ENCODE peak calls at places on chromosomes 11 and 22, in six cellular contexts. M is HuH-7.5; Y is activated effector memory CD4-positive, alpha-beta T cell treated with Interleukin-2 at 50 U/mL for 16 hours; P is ovary; G is fibroblast of mammary gland; T is WTC11. V is an unnamed sample.

GRCh38 chr22:25688627-25689026 is 53.4 kb upstream of the MYO18B start:
- DNase-seq in M (no peak), Y (no peak), P (no peak), G (no peak), T (no peak), V (no peak)

GRCh38 chr11:80726236-80726635 is 1285.4 kb upstream of the TENM4 start:
- DNase-seq in M (no peak), Y (no peak), P (no peak), G (no peak), T (no peak), V (no peak)

GRCh38 chr11:45918331-45918941 is 759 bp upstream of the PEX16 start:
- DNase-seq in M (peak), Y (peak), P (peak), G (peak), T (peak), V (peak)

GRCh38 chr11:44133335-44133946 is 38.0 kb downstream of the EXT2 start:
- DNase-seq in M (no peak), Y (no peak), P (no peak), G (peak), T (no peak), V (no peak)

GRCh38 chr11:111663820-111664219 is 61.6 kb downstream of the SIK2 start:
- DNase-seq in M (no peak), Y (no peak), P (no peak), G (peak), T (no peak), V (no peak)

GRCh38 chr11:57778318-57779037 is 16.9 kb downstream of the CTNND1 start:
- DNase-seq in M (peak), Y (no peak), P (peak), G (peak), T (peak), V (no peak)

GRCh38 chr22:36457688-36458450 is 23.6 kb downstream of the TXN2 start:
- DNase-seq in M (no peak), Y (no peak), P (no peak), G (peak), T (no peak), V (no peak)

GRCh38 chr11:58286249-58286648 is 18.2 kb upstream of the OR10W1 start:
- DNase-seq in M (peak), Y (no peak), P (no peak), G (peak), T (no peak), V (no peak)

GRCh38 chr11:79414644-79415317 is 26.0 kb downstream of the TENM4 start:
- DNase-seq in M (no peak), Y (no peak), P (peak), G (peak), T (no peak), V (no peak)

GRCh38 chr22:18731075-18731666 is 119.5 kb upstream of the RIMBP3 start:
- DNase-seq in M (no peak), Y (no peak), P (no peak), G (no peak), T (no peak), V (no peak)

GRCh38 chr22:33210129-33210784 is 152.1 kb upstream of the SYN3 start:
- DNase-seq in M (peak), Y (no peak), P (no peak), G (peak), T (peak), V (no peak)

V was measured in CD8-positive, alpha-beta T cell.